ENCODE peak calls at places on chromosomes 4 and X, in seven cellular contexts. D is NCI-H446 treated with DMSO at 0.1 percent for 48 hours; V is fibroblast of lung; G is neural crest cell; Q is GM23338; O is CD4-positive, alpha-beta memory T cell; J is GM12865. U is an unnamed sample.
A peak's percentile ranks its signal among the peaks of the same experiment; 100 is the strongest.

GRCh38 chr4:163215896-163216295 is 49.2 kb upstream of the NAF1 start:
- DNase-seq in D (no peak), V (no peak), G (no peak), Q (no peak), O (no peak), J (no peak), U (no peak)

GRCh38 chrX:20322887-20323286 is 56.2 kb upstream of the RPS6KA3 start:
- DNase-seq in D (no peak), V (no peak), G (no peak), Q (no peak), O (no peak), J (no peak), U (no peak)

GRCh38 chr4:24630937-24631336 is 46.6 kb upstream of the DHX15 start:
- DNase-seq in D (no peak), V (no peak), G (no peak), Q (no peak), O (no peak), J (no peak), U (no peak)

GRCh38 chr4:1329408-1330371 is 17.3 kb upstream of the UVSSA start:
- DNase-seq in D (no peak), V (peak; percentile 83), G (no peak), Q (no peak), O (peak; percentile 73), J (no peak), U (no peak)

GRCh38 chrX:149453030-149453429 is 52.1 kb downstream of the IDS start:
- DNase-seq in D (no peak), V (peak; percentile 45), G (no peak), Q (no peak), O (no peak), J (no peak), U (no peak)

GRCh38 chrX:121008920-121009319 is 23.4 kb upstream of the CT47A1 start:
- DNase-seq in D (no peak), V (no peak), G (no peak), Q (no peak), O (no peak), J (no peak), U (no peak)

GRCh38 chr4:139844459-139845036 is 178.9 kb downstream of the MGST2 start:
- DNase-seq in D (peak; percentile 49), V (no peak), G (no peak), Q (no peak), O (no peak), J (no peak), U (no peak)

GRCh38 chr4:48334236-48334635 is 7.1 kb upstream of the SLAIN2 start:
- DNase-seq in D (no peak), V (no peak), G (no peak), Q (no peak), O (no peak), J (no peak), U (no peak)

GRCh38 chr4:127975121-127975770 is 10.0 kb downstream of the ABHD18 start:
- DNase-seq in D (no peak), V (peak; percentile 14), G (no peak), Q (no peak), O (no peak), J (no peak), U (no peak)

GRCh38 chr4:86014599-86014998 is 345.3 kb downstream of the MAPK10 start:
- DNase-seq in D (no peak), V (no peak), G (no peak), Q (peak; percentile 48), O (no peak), J (peak; percentile 73), U (no peak)

GRCh38 chrX:151699746-151700145 is 4.5 kb downstream of the PRRG3 start:
- DNase-seq in D (no peak), V (no peak), G (no peak), Q (no peak), O (no peak), J (no peak), U (no peak)

GRCh38 chrX:16931371-16931770 is 15.1 kb upstream of the REPS2 start:
- DNase-seq in D (no peak), V (no peak), G (no peak), Q (peak; percentile 19), O (no peak), J (no peak), U (no peak)

GRCh38 chr4:89998350-89999098 is 103.9 kb downstream of the MMRN1 start:
- DNase-seq in D (peak; percentile 51), V (no peak), G (no peak), Q (peak; percentile 2), O (no peak), J (no peak), U (peak; percentile 74)

GRCh38 chrX:1807301-1807731 is 192.5 kb downstream of the ASMT start:
- DNase-seq in D (no peak), V (peak; percentile 33), G (peak; percentile 10), Q (peak; percentile 77), O (no peak), J (no peak), U (peak; percentile 9)

GRCh38 chrX:68504237-68504636 is 5.4 kb downstream of the YIPF6 start:
- DNase-seq in D (no peak), V (peak; percentile 78), G (no peak), Q (no peak), O (peak; percentile 33), J (peak; percentile 28), U (no peak)

GRCh38 chr4:13313856-13314255 is 170.3 kb downstream of the RAB28 start:
- DNase-seq in D (no peak), V (no peak), G (no peak), Q (no peak), O (no peak), J (no peak), U (peak; percentile 66)

GRCh38 chrX:120302434-120302833 is 8.8 kb downstream of the TMEM255A start:
- DNase-seq in D (no peak), V (no peak), G (no peak), Q (peak; percentile 34), O (peak; percentile 63), J (peak; percentile 82), U (no peak)

GRCh38 chr4:88315460-88316017 is 31.2 kb upstream of the PPM1K start:
- DNase-seq in D (no peak), V (no peak), G (no peak), Q (no peak), O (no peak), J (no peak), U (no peak)

GRCh38 chr4:73662709-73663546 is 42.7 kb upstream of the RASSF6 start:
- DNase-seq in D (no peak), V (peak; percentile 60), G (no peak), Q (peak; percentile 38), O (no peak), J (peak; percentile 45), U (peak; percentile 20)